ENCODE peak calls at places on chromosomes 1 and 21, in ten cellular contexts. A is stimulated activated CD8-positive, alpha-beta memory T cell treated with anti-CD3 and anti-CD28 coated beads, Interleukin-4, amount 100 ng/mL, for 4 hours; F is GM12864; V is cardiac muscle cell; I is ELF-1; M is NCI-H1694 treated with DMSO at 0.1 percent for 48 hours; U is astrocyte of the spinal cord; H is keratinocyte; W is activated CD8-positive, alpha-beta memory T cell treated with anti-CD3 and anti-CD28 coated beads for 24 hours; S is DMS79. R is an unnamed sample.

GRCh38 chr1:28927442-28928305 is 13.3 kb downstream of the EPB41 start:
- DNase-seq in A (no peak), F (no peak), V (peak), I (no peak), M (no peak), U (peak), H (no peak), W (no peak), S (no peak), R (no peak)

GRCh38 chr1:240235521-240236288 is 144.0 kb downstream of the FMN2 start:
- DNase-seq in A (no peak), F (no peak), V (peak), I (no peak), M (no peak), U (no peak), H (no peak), W (no peak), S (no peak), R (no peak)

GRCh38 chr21:39348040-39348354 is 891 bp downstream of the HMGN1 start:
- DNase-seq in A (no peak), F (peak), V (no peak), I (no peak), M (peak), U (no peak), H (no peak), W (no peak), S (no peak), R (no peak)

GRCh38 chr1:160095382-160096105 is 2.9 kb downstream of the IGSF8 start:
- DNase-seq in A (no peak), F (no peak), V (no peak), I (peak), M (no peak), U (no peak), H (no peak), W (no peak), S (no peak), R (no peak)

GRCh38 chr1:209455133-209455532 is 128.4 kb upstream of the CAMK1G start:
- DNase-seq in A (no peak), F (no peak), V (no peak), I (no peak), M (no peak), U (no peak), H (no peak), W (no peak), S (no peak), R (no peak)

GRCh38 chr1:182347019-182347418 is 44.6 kb downstream of the GLUL start:
- DNase-seq in A (no peak), F (no peak), V (no peak), I (no peak), M (no peak), U (no peak), H (no peak), W (no peak), S (no peak), R (no peak)

GRCh38 chr1:54273092-54273836 is 73.3 kb downstream of the MRPL37 start:
- DNase-seq in A (no peak), F (no peak), V (peak), I (peak), M (peak), U (peak), H (no peak), W (no peak), S (no peak), R (no peak)

GRCh38 chr1:111503585-111504060 is at the start of the genes ADORA3 and TMIGD3:
- DNase-seq in A (no peak), F (no peak), V (no peak), I (no peak), M (no peak), U (no peak), H (no peak), W (no peak), S (no peak), R (peak)

GRCh38 chr1:75797606-75798216 is 1.0 kb downstream of the MSH4 start:
- DNase-seq in A (no peak), F (no peak), V (no peak), I (no peak), M (no peak), U (no peak), H (no peak), W (peak), S (no peak), R (no peak)

GRCh38 chr1:66242646-66243547 is 291.1 kb upstream of the SGIP1 start:
- DNase-seq in A (peak), F (no peak), V (peak), I (peak), M (peak), U (peak), H (peak), W (peak), S (peak), R (no peak)

GRCh38 chr1:226201029-226201593 is 14.6 kb upstream of the ACBD3 start:
- DNase-seq in A (no peak), F (no peak), V (peak), I (peak), M (no peak), U (no peak), H (no peak), W (no peak), S (no peak), R (no peak)

GRCh38 chr1:223244366-223245103 is 101.5 kb upstream of the TLR5 start:
- DNase-seq in A (no peak), F (no peak), V (no peak), I (no peak), M (peak), U (peak), H (no peak), W (no peak), S (no peak), R (no peak)

GRCh38 chr1:161359316-161359715 is 8.4 kb downstream of the CFAP126 start:
- DNase-seq in A (no peak), F (no peak), V (no peak), I (no peak), M (no peak), U (no peak), H (no peak), W (no peak), S (no peak), R (no peak)

GRCh38 chr1:47948126-47948525 is 49.1 kb downstream of the TRABD2B start:
- DNase-seq in A (no peak), F (no peak), V (peak), I (peak), M (no peak), U (no peak), H (no peak), W (no peak), S (no peak), R (no peak)

GRCh38 chr21:37412603-37413360 is 46.2 kb downstream of the DYRK1A start:
- DNase-seq in A (no peak), F (no peak), V (peak), I (no peak), M (no peak), U (peak), H (no peak), W (no peak), S (no peak), R (peak)

GRCh38 chr1:159091547-159092397 is 15.2 kb upstream of the AIM2 start:
- DNase-seq in A (no peak), F (no peak), V (peak), I (no peak), M (no peak), U (peak), H (peak), W (no peak), S (no peak), R (peak)

R was measured in SIG-M5.